ENCODE peak calls at places on chromosomes 5 and 9, in eight cellular contexts. S is fibroblast of villous mesenchyme; D is activated CD4-positive, alpha-beta T cell treated with anti-CD3 and anti-CD28 coated beads, Interleukin-2, amount 50 U/mL, for 1 hour; N is stimulated activated CD8-positive, alpha-beta memory T cell treated with anti-CD3 and anti-CD28 coated beads, Interleukin-4, amount 100 ng/mL, for 24 hours; I is dorsolateral prefrontal cortex; G is prostate gland; F is HTR-8/SVneo; R is EL. T is an unnamed sample.
A peak's percentile ranks its signal among the peaks of the same experiment; 100 is the strongest.

GRCh38 chr5:90548069-90548593 is 10.5 kb upstream of the ADGRV1 start:
- DNase-seq in S (no peak), D (no peak), N (no peak), I (no peak), G (peak; percentile 65), F (peak; percentile 7), R (no peak), T (no peak)

GRCh38 chr5:160083012-160083436 is 36.2 kb downstream of the PWWP2A start:
- DNase-seq in S (peak; percentile 70), D (no peak), N (no peak), I (no peak), G (no peak), F (peak; percentile 82), R (peak; percentile 92), T (no peak)

GRCh38 chr5:178238711-178239592 is 6.3 kb upstream of the PHYKPL start:
- DNase-seq in S (no peak), D (no peak), N (no peak), I (no peak), G (no peak), F (no peak), R (no peak), T (no peak)

GRCh38 chr5:2441496-2442180 is 309.8 kb downstream of the IRX2 start:
- DNase-seq in S (no peak), D (no peak), N (no peak), I (no peak), G (no peak), F (no peak), R (no peak), T (no peak)

GRCh38 chr9:128001411-128002298 is 20.9 kb upstream of the EEIG1 start:
- DNase-seq in S (peak; percentile 85), D (no peak), N (no peak), I (no peak), G (no peak), F (peak; percentile 63), R (peak; percentile 93), T (no peak)

GRCh38 chr5:154238776-154239481 is 48.4 kb downstream of the GALNT10 start:
- DNase-seq in S (no peak), D (no peak), N (no peak), I (no peak), G (no peak), F (no peak), R (no peak), T (no peak)

GRCh38 chr5:142015781-142016533 is 3.1 kb upstream of the GNPDA1 start:
- DNase-seq in S (peak; percentile 27), D (no peak), N (no peak), I (no peak), G (no peak), F (no peak), R (peak; percentile 40), T (no peak)

GRCh38 chr5:127440831-127441230 is 76.6 kb upstream of the PRRC1 start:
- DNase-seq in S (peak; percentile 4), D (no peak), N (no peak), I (no peak), G (no peak), F (no peak), R (peak; percentile 55), T (no peak)

GRCh38 chr9:105413486-105414068 is 34.3 kb upstream of the FSD1L start:
- DNase-seq in S (peak; percentile 59), D (no peak), N (no peak), I (no peak), G (no peak), F (peak; percentile 35), R (peak; percentile 47), T (no peak)

GRCh38 chr5:180332051-180332517 is 21.1 kb downstream of the GFPT2 start:
- DNase-seq in S (no peak), D (no peak), N (no peak), I (no peak), G (no peak), F (no peak), R (no peak), T (no peak)

GRCh38 chr5:1836176-1836890 is 35.1 kb downstream of the NDUFS6 start:
- DNase-seq in S (no peak), D (no peak), N (no peak), I (no peak), G (no peak), F (no peak), R (no peak), T (no peak)

GRCh38 chr5:38607930-38608545 is 51.6 kb upstream of the LIFR start:
- DNase-seq in S (peak; percentile 72), D (no peak), N (no peak), I (no peak), G (peak; percentile 16), F (peak; percentile 42), R (peak; percentile 35), T (peak; percentile 89)

GRCh38 chr5:106566031-106566430 is 1104.7 kb downstream of the EFNA5 start:
- DNase-seq in S (no peak), D (no peak), N (no peak), I (no peak), G (no peak), F (no peak), R (no peak), T (no peak)

GRCh38 chr9:120909904-120910303 is 16.7 kb downstream of the TRAF1 start:
- DNase-seq in S (no peak), D (peak; percentile 58), N (no peak), I (no peak), G (no peak), F (no peak), R (no peak), T (no peak)

GRCh38 chr9:110258671-110259070 is 2.4 kb upstream of the TXN start:
- DNase-seq in S (no peak), D (no peak), N (no peak), I (no peak), G (no peak), F (no peak), R (no peak), T (no peak)

GRCh38 chr5:10288600-10289213 is 19.0 kb downstream of the CMBL start:
- DNase-seq in S (no peak), D (peak; percentile 35), N (no peak), I (peak; percentile 51), G (peak; percentile 71), F (no peak), R (no peak), T (peak; percentile 100)

GRCh38 chr5:15790446-15791005 is 290.5 kb downstream of the FBXL7 start:
- DNase-seq in S (peak; percentile 25), D (no peak), N (no peak), I (no peak), G (no peak), F (no peak), R (peak; percentile 47), T (no peak)

GRCh38 chr5:163580516-163580915 is 75.1 kb downstream of the MAT2B start:
- DNase-seq in S (no peak), D (no peak), N (no peak), I (no peak), G (no peak), F (no peak), R (no peak), T (no peak)

GRCh38 chr5:83745821-83746220 is 25.2 kb upstream of the HAPLN1 start:
- DNase-seq in S (no peak), D (no peak), N (no peak), I (no peak), G (no peak), F (no peak), R (peak; percentile 11), T (no peak)

GRCh38 chr5:123369371-123369968 is 53.7 kb downstream of the CEP120 start:
- DNase-seq in S (no peak), D (no peak), N (no peak), I (no peak), G (no peak), F (no peak), R (no peak), T (no peak)

GRCh38 chr5:179152941-179153340 is 92.8 kb downstream of the ZNF354C start:
- DNase-seq in S (no peak), D (no peak), N (no peak), I (no peak), G (no peak), F (no peak), R (no peak), T (no peak)

GRCh38 chr9:93154293-93154903 is 20.3 kb upstream of the NINJ1 start:
- DNase-seq in S (peak; percentile 22), D (peak; percentile 32), N (no peak), I (no peak), G (no peak), F (peak; percentile 44), R (peak; percentile 41), T (no peak)

GRCh38 chr5:160423025-160423554 is 1.4 kb downstream of the PTTG1 start:
- DNase-seq in S (no peak), D (no peak), N (no peak), I (no peak), G (peak; percentile 59), F (no peak), R (no peak), T (peak; percentile 19)

GRCh38 chr5:128446-128845 is 36.5 kb downstream of the PLEKHG4B start:
- DNase-seq in S (no peak), D (no peak), N (no peak), I (no peak), G (no peak), F (no peak), R (peak; percentile 44), T (no peak)

GRCh38 chr5:137186759-137187461 is 312.2 kb downstream of the SPOCK1 start:
- DNase-seq in S (peak; percentile 78), D (no peak), N (no peak), I (no peak), G (no peak), F (peak; percentile 39), R (peak; percentile 86), T (no peak)

GRCh38 chr5:5025098-5025773 is 114.9 kb upstream of the ADAMTS16 start:
- DNase-seq in S (no peak), D (no peak), N (no peak), I (no peak), G (no peak), F (no peak), R (no peak), T (no peak)

GRCh38 chr9:124313940-124314339 is 56.2 kb downstream of the NEK6 start:
- DNase-seq in S (no peak), D (no peak), N (no peak), I (no peak), G (no peak), F (no peak), R (no peak), T (no peak)

GRCh38 chr9:71285191-71285656 is 163.8 kb upstream of the TRPM3 start:
- DNase-seq in S (peak; percentile 66), D (no peak), N (no peak), I (no peak), G (peak; percentile 63), F (peak; percentile 20), R (peak; percentile 59), T (peak; percentile 35)

GRCh38 chr5:163379298-163380155 is 57.9 kb upstream of the CCNG1 start:
- DNase-seq in S (peak; percentile 62), D (no peak), N (no peak), I (no peak), G (peak; percentile 17), F (peak; percentile 37), R (peak; percentile 34), T (no peak)

GRCh38 chr5:118253401-118254061 is 734.8 kb downstream of the DTWD2 start:
- DNase-seq in S (no peak), D (no peak), N (no peak), I (no peak), G (peak; percentile 5), F (no peak), R (no peak), T (no peak)

GRCh38 chr9:95379630-95380029 is 62.1 kb upstream of the FANCC start:
- DNase-seq in S (no peak), D (peak; percentile 4), N (no peak), I (no peak), G (no peak), F (no peak), R (no peak), T (no peak)

GRCh38 chr5:138874241-138874640 is 894 bp downstream of the LRRTM2 start:
- DNase-seq in S (no peak), D (no peak), N (no peak), I (peak; percentile 65), G (no peak), F (no peak), R (peak; percentile 30), T (no peak)

GRCh38 chr9:76369583-76369982 is 24.6 kb downstream of the RFK start:
- DNase-seq in S (peak; percentile 61), D (no peak), N (no peak), I (no peak), G (no peak), F (no peak), R (no peak), T (peak; percentile 74)

GRCh38 chr5:102307232-102307631 is 11.1 kb upstream of the SLCO4C1 start:
- DNase-seq in S (no peak), D (no peak), N (no peak), I (no peak), G (no peak), F (no peak), R (no peak), T (peak; percentile 30)